ENCODE peak calls at places on chromosomes 2 and 18, in eight cellular contexts. F is AG20443; D is GM13977; B is IMR-90; G is activated CD8-positive, alpha-beta memory T cell treated with anti-CD3 and anti-CD28 coated beads for 48 hours; N is Right ventricle myocardium superior; V is GM23248; L is stimulated activated naive CD4-positive, alpha-beta T cell. M is an unnamed sample.

GRCh38 chr2:160893581-160893980 is 266.6 kb upstream of the TANK start:
- DNase-seq in F (no peak), L (no peak), V (no peak), N (peak; percentile 56), D (no peak), B (no peak), G (no peak), M (peak; percentile 50)

GRCh38 chr2:174048238-174048637 is 83.1 kb upstream of the SP3 start:
- DNase-seq in N (no peak), G (no peak), B (no peak), L (no peak), F (no peak), V (no peak), D (peak; percentile 54), M (no peak)

GRCh38 chr18:12011962-12012549 is 30.7 kb downstream of the IMPA2 start:
- DNase-seq in F (no peak), V (no peak), B (peak; percentile 58), G (no peak), N (no peak), D (no peak), L (no peak), M (no peak)

GRCh38 chr18:76490701-76491171 is 4.3 kb downstream of the ZNF516 start:
- DNase-seq in B (peak; percentile 32), L (peak; percentile 44), V (peak; percentile 70), F (peak; percentile 46), G (no peak), D (peak; percentile 60), N (peak; percentile 52), M (peak; percentile 58)

GRCh38 chr2:5111581-5111980 is 580.6 kb upstream of the SOX11 start:
- DNase-seq in D (no peak), G (no peak), F (no peak), L (no peak), V (no peak), B (no peak), N (no peak), M (no peak)

GRCh38 chr18:63994783-63995399 is 25.0 kb downstream of the SERPINB8 start:
- DNase-seq in F (peak; percentile 85), L (peak; percentile 2), B (peak; percentile 61), V (peak; percentile 78), D (peak; percentile 58), N (peak; percentile 43), G (no peak), M (peak; percentile 29)

GRCh38 chr2:240301256-240301795 is 134.1 kb upstream of the GPC1 start:
- DNase-seq in V (no peak), G (no peak), D (no peak), N (no peak), L (no peak), F (peak; percentile 3), B (no peak), M (no peak)

GRCh38 chr2:207107551-207107950 is 58.2 kb downstream of the KLF7 start:
- DNase-seq in N (no peak), D (no peak), F (no peak), L (no peak), V (no peak), G (no peak), B (no peak), M (no peak)

GRCh38 chr2:122755281-122755780 is 999.9 kb downstream of the TSN start:
- DNase-seq in V (no peak), D (no peak), F (no peak), L (no peak), G (no peak), B (no peak), N (no peak), M (no peak)

GRCh38 chr2:28356095-28356911 is 36.4 kb upstream of the FOSL2 start:
- DNase-seq in N (peak; percentile 97), B (peak; percentile 91), D (no peak), G (no peak), L (no peak), F (peak; percentile 97), V (peak; percentile 93), M (peak; percentile 97)

GRCh38 chr2:100238471-100238870 is 83.8 kb downstream of the LONRF2 start:
- DNase-seq in V (no peak), G (no peak), B (no peak), N (no peak), D (no peak), F (no peak), L (no peak), M (no peak)

GRCh38 chr2:166126014-166126639 is 1.7 kb downstream of the SCN1A start:
- DNase-seq in F (peak; percentile 45), N (no peak), G (no peak), D (no peak), V (peak; percentile 50), L (no peak), B (no peak), M (no peak)

GRCh38 chr2:205849136-205849535 is 166.8 kb downstream of the NRP2 start:
- DNase-seq in G (no peak), F (no peak), V (no peak), N (no peak), B (no peak), L (no peak), D (no peak), M (no peak)

GRCh38 chr2:88590998-88591613 is 36.2 kb downstream of the EIF2AK3 start:
- DNase-seq in F (peak; percentile 74), V (peak; percentile 79), G (no peak), D (peak; percentile 39), B (peak; percentile 72), N (no peak), L (no peak), M (no peak)

GRCh38 chr2:62221141-62221540 is 25.2 kb downstream of the B3GNT2 start:
- DNase-seq in V (peak; percentile 18), D (no peak), N (no peak), B (peak; percentile 30), G (no peak), L (no peak), F (no peak), M (no peak)

GRCh38 chr18:27184115-27185024 is 738 bp downstream of the CHST9 start:
- DNase-seq in B (no peak), D (no peak), L (no peak), V (no peak), G (no peak), N (no peak), F (peak; percentile 4), M (peak; percentile 27)